ENCODE peak calls at places on chromosomes 4 and X, in five cellular contexts. R is CD4-positive, alpha-beta memory T cell; C is brain microvascular endothelial cell; D is mammary epithelial cell; X is upper lobe of left lung. A is an unnamed sample.

GRCh38 chr4:128427832-128428366 is 140.3 kb upstream of the PGRMC2 start:
- DNase-seq in D (peak), C (peak), R (no peak), X (peak), A (no peak)

GRCh38 chrX:125131146-125131545 is 188.5 kb upstream of the TEX13C start:
- DNase-seq in D (peak), R (no peak), C (no peak), X (no peak), A (no peak)

GRCh38 chr4:143728171-143728570 is 27.7 kb upstream of the FREM3 start:
- DNase-seq in C (peak), X (no peak), R (no peak), D (no peak), A (no peak)

GRCh38 chrX:55342533-55343501 is 78.1 kb upstream of the PAGE3 start:
- DNase-seq in C (no peak), R (peak), X (no peak), D (peak), A (no peak)

GRCh38 chrX:30957753-30958152 is 68.7 kb upstream of the TAB3 start:
- DNase-seq in X (no peak), D (peak), C (peak), R (no peak), A (no peak)

GRCh38 chrX:30141966-30142365 is 73.4 kb upstream of the MAGEB2 start:
- DNase-seq in C (peak), X (no peak), D (peak), R (no peak), A (no peak)

GRCh38 chr4:20395160-20395773 is 143.6 kb downstream of the SLIT2 start:
- DNase-seq in X (peak), R (no peak), D (peak), C (no peak), A (no peak)

GRCh38 chr4:53586121-53586816 is 5.0 kb downstream of the LNX1 start:
- DNase-seq in D (peak), R (no peak), X (no peak), C (peak), A (no peak)

GRCh38 chr4:152539556-152540292 is 3.8 kb upstream of the FBXW7 start:
- DNase-seq in D (no peak), R (peak), C (no peak), X (no peak), A (peak)

GRCh38 chrX:150935466-150935865 is 37.0 kb upstream of the CD99L2 start:
- DNase-seq in R (no peak), X (no peak), C (no peak), D (peak), A (peak)

GRCh38 chr4:155559915-155560314 is 106.7 kb upstream of the GUCY1A1 start:
- DNase-seq in X (no peak), R (no peak), D (no peak), C (no peak), A (no peak)

GRCh38 chrX:118644378-118644777 is 83.0 kb upstream of the IL13RA1 start:
- DNase-seq in R (no peak), C (peak), D (peak), X (no peak), A (no peak)

GRCh38 chr4:166895771-166896170 is 338.5 kb downstream of the SPOCK3 start:
- DNase-seq in D (no peak), R (no peak), C (no peak), X (no peak), A (no peak)

GRCh38 chrX:53421125-53421524 is 1.3 kb downstream of the SMC1A start:
- DNase-seq in D (no peak), X (no peak), R (no peak), C (no peak), A (no peak)

GRCh38 chrX:77785400-77785745 is 643 bp downstream of the ATRX start:
- DNase-seq in X (no peak), R (no peak), D (peak), C (no peak), A (no peak)

GRCh38 chr4:168095776-168096443 is 3.6 kb downstream of the ANXA10 start:
- DNase-seq in R (no peak), C (peak), X (no peak), D (peak), A (no peak)

GRCh38 chr4:57265831-57266582 is 155.8 kb upstream of the IGFBP7 start:
- DNase-seq in C (no peak), X (peak), D (no peak), R (no peak), A (peak)

GRCh38 chrX:49059209-49060191 is 701 bp downstream of the CCDC120 start:
- DNase-seq in X (no peak), R (no peak), C (no peak), D (no peak), A (no peak)

GRCh38 chr4:182969651-182970279 is 52.6 kb upstream of the DCTD start:
- DNase-seq in X (no peak), C (no peak), D (no peak), R (no peak), A (no peak)

GRCh38 chr4:77821775-77822174 is 2.6 kb upstream of the CNOT6L start:
- DNase-seq in R (peak), X (no peak), D (no peak), C (no peak), A (no peak)

GRCh38 chr4:102608190-102608589 is 107.0 kb downstream of the NFKB1 start:
- DNase-seq in R (no peak), X (no peak), D (peak), C (peak), A (no peak)

GRCh38 chr4:100311181-100311580 is 120.9 kb upstream of the DDIT4L start:
- DNase-seq in X (no peak), D (peak), C (no peak), R (no peak), A (no peak)

GRCh38 chr4:40350627-40351227 is 15.6 kb downstream of the CHRNA9 start:
- DNase-seq in R (no peak), X (no peak), C (no peak), D (no peak), A (no peak)

GRCh38 chr4:89109841-89110540 is 1.3 kb upstream of the TIGD2 start:
- DNase-seq in D (no peak), R (no peak), C (no peak), X (no peak), A (no peak)

GRCh38 chr4:89110541-89110985 is 770 bp upstream of the TIGD2 start:
- DNase-seq in D (no peak), R (no peak), C (no peak), X (no peak), A (no peak)

GRCh38 chr4:89110986-89111832 is at the start of gene TIGD2:
- DNase-seq in X (peak), D (peak), R (peak), C (peak), A (peak)

GRCh38 chr4:89113415-89113814 is 2.1 kb downstream of the TIGD2 start:
- DNase-seq in X (no peak), D (no peak), C (no peak), R (no peak), A (no peak)

GRCh38 chr4:89111833-89112563 is 665 bp downstream of the TIGD2 start:
- DNase-seq in R (peak), X (peak), D (peak), C (peak), A (no peak)
- H3K27ac ChIP-seq in R (peak), X (peak), D (peak), C (peak), A (no peak)

DNA sequence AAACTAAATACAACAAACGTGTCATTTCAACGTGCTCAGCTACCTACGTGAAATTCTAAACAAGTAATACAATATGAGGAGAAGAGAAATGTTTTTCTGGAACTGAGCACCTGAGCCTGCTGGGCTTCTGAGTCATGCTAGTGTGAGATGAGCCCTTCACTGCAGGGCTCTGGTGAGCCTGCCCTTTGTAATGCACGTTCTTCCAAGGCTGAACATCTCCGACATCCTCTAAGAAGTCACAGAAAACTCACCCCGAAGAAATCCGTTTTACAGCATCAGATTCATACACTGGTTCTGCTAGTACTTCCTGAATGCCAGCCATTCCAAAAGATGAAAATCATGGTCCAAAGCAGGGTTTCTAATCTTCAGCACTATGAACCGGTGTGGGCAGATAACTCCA is 157.1 kb downstream of the AMELX start:
- DNase-seq in R (no peak), C (no peak), X (no peak), D (no peak), A (no peak)
- H3K27ac ChIP-seq in R (no peak), C (no peak), X (no peak), D (no peak), A (no peak)

GRCh38 chrX:1537031-1537715 is at the start of gene P2RY8:
- DNase-seq in R (peak), D (peak), X (peak), C (peak), A (peak)
- H3K27ac ChIP-seq in R (peak), D (no peak), X (peak), C (no peak), A (peak)

GRCh38 chr4:31088600-31089230 is 368.5 kb downstream of the PCDH7 start:
- DNase-seq in R (no peak), X (no peak), D (no peak), C (peak), A (no peak)

GRCh38 chr4:31086771-31087330 is 366.7 kb downstream of the PCDH7 start:
- DNase-seq in C (no peak), R (peak), D (no peak), X (no peak), A (no peak)

GRCh38 chr4:31094474-31094873 is 374.3 kb downstream of the PCDH7 start:
- DNase-seq in C (no peak), R (no peak), X (no peak), D (no peak), A (no peak)

GRCh38 chr4:31085736-31086135 is 365.6 kb downstream of the PCDH7 start:
- DNase-seq in C (no peak), X (no peak), R (no peak), D (no peak), A (no peak)

GRCh38 chr4:31089815-31090214 is 369.6 kb downstream of the PCDH7 start:
- DNase-seq in X (peak), D (peak), R (no peak), C (peak), A (no peak)
- H3K27ac ChIP-seq in X (no peak), D (no peak), R (no peak), C (no peak), A (no peak)

GRCh38 chr4:5895287-5895686 is 2.4 kb upstream of the CRMP1 start:
- DNase-seq in R (no peak), C (no peak), D (no peak), X (no peak), A (no peak)

GRCh38 chr4:5899881-5900280 is 7.0 kb upstream of the CRMP1 start:
- DNase-seq in R (no peak), D (no peak), X (no peak), C (no peak), A (no peak)

GRCh38 chr4:5897674-5898073 is 4.8 kb upstream of the CRMP1 start:
- DNase-seq in X (no peak), C (no peak), R (no peak), D (no peak), A (peak)

GRCh38 chr4:5900844-5901243 is 8.0 kb upstream of the CRMP1 start:
- DNase-seq in X (no peak), D (no peak), R (no peak), C (no peak), A (no peak)

DNA sequence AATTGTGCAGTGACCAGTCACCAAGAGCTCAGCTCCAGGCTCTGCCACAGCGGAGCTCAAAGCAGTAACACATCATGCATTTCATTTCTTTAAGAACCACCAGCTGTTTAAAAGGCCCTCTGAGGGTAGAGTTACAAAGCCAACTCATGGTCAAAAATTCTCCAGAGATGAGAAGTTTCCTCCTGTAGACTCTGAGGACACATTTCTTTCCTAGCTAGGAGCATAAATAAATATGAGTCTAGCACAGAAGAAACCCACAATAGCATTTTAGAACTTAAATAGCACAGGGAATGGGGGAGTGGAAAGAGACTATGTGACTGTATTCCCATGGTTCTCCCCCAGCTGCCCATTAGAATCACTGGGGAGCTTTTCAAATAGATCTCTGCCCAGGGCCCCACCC is 6.5 kb upstream of the CRMP1 start:
- DNase-seq in C (no peak), D (no peak), X (no peak), R (no peak), A (no peak)
- H3K27ac ChIP-seq in C (no peak), D (no peak), X (no peak), R (no peak), A (no peak)

DNA sequence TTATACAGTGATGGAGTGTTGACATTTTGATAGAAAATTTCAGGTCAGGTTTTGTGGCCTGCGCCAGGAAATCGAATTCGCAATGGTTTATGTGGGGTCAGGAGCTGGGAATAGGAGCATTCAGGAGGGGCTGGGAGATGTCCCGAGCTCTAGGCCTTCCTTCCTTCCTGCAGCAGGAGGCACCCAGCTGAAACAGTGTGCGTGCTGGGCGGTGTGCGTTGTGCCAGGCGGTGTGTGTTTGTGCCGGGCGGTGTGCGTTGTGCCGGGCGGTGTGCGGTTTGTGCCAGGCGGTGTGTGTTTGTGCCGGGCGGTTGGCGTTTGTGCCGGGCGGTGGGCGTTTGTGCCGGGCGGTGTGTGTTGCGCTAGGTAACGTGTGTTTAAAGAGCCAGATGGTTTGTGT is 1.7 kb downstream of the UVSSA start:
- DNase-seq in R (peak), D (no peak), C (no peak), X (no peak), A (peak)
- H3K27ac ChIP-seq in R (peak), D (no peak), C (no peak), X (peak), A (no peak)

GRCh38 chr4:171181090-171181489 is 632.1 kb upstream of the GALNTL6 start:
- DNase-seq in D (no peak), C (no peak), X (no peak), R (no peak), A (no peak)
- H3K27ac ChIP-seq in D (no peak), C (no peak), X (no peak), R (no peak), A (no peak)

GRCh38 chr4:30754021-30754420 is 33.9 kb downstream of the PCDH7 start:
- DNase-seq in X (no peak), D (peak), R (no peak), C (no peak), A (no peak)
- H3K27ac ChIP-seq in X (no peak), D (peak), R (no peak), C (peak), A (no peak)

A was measured in kidney.